ENCODE peak calls at places on chromosomes 3 and 15, in four cellular contexts. A is Peyer's patch, K is fibroblast of lung, U is HCT116. R is an unnamed sample. For H3K4me1, the result is how much of the 10 kb centered on the place peaks cover.

GRCh38 chr3:149975919-149976318 is 5.2 kb upstream of the PFN2 start:
- DNase-seq in K (no peak), A (no peak), U (no peak), R (no peak)

GRCh38 chr3:123286308-123287023 is 84.7 kb downstream of the SEC22A start:
- DNase-seq in A (no peak), U (peak), K (peak), R (no peak)

GRCh38 chr3:177905173-177905894 is 630.9 kb upstream of the KCNMB2 start:
- DNase-seq in U (no peak), A (no peak), K (peak), R (no peak)

GRCh38 chr3:187770224-187770623 is 25.0 kb upstream of the BCL6 start:
- DNase-seq in U (no peak), A (no peak), K (no peak), R (no peak)

GRCh38 chr3:81105761-81106160 is 655.7 kb downstream of the GBE1 start:
- DNase-seq in U (no peak), K (no peak), A (no peak), R (no peak)

GRCh38 chr3:101950510-101950909 is 101.2 kb downstream of the NFKBIZ start:
- DNase-seq in K (peak), U (no peak), A (no peak), R (no peak)

GRCh38 chr15:67824900-67825879 is at the start of gene SKOR1:
- DNase-seq in A (no peak), K (peak), U (no peak), R (no peak)

GRCh38 chr15:89654311-89654761 is 931 bp downstream of the KIF7 start:
- DNase-seq in A (peak), U (no peak), K (peak), R (peak)

GRCh38 chr15:52780172-52780980 is 9.8 kb downstream of the ONECUT1 start:
- DNase-seq in K (peak), A (peak), U (peak), R (peak)

GRCh38 chr3:62467936-62468722 is 94.8 kb upstream of the FEZF2 start:
- DNase-seq in A (no peak), K (no peak), U (no peak), R (no peak)

GRCh38 chr3:37546876-37547275 is 314.8 kb upstream of the CTDSPL start:
- DNase-seq in U (no peak), A (no peak), K (peak), R (no peak)
- TF ChIP-seq CTCF in U (peak), A (no peak), K (peak), R (no peak)

DNA sequence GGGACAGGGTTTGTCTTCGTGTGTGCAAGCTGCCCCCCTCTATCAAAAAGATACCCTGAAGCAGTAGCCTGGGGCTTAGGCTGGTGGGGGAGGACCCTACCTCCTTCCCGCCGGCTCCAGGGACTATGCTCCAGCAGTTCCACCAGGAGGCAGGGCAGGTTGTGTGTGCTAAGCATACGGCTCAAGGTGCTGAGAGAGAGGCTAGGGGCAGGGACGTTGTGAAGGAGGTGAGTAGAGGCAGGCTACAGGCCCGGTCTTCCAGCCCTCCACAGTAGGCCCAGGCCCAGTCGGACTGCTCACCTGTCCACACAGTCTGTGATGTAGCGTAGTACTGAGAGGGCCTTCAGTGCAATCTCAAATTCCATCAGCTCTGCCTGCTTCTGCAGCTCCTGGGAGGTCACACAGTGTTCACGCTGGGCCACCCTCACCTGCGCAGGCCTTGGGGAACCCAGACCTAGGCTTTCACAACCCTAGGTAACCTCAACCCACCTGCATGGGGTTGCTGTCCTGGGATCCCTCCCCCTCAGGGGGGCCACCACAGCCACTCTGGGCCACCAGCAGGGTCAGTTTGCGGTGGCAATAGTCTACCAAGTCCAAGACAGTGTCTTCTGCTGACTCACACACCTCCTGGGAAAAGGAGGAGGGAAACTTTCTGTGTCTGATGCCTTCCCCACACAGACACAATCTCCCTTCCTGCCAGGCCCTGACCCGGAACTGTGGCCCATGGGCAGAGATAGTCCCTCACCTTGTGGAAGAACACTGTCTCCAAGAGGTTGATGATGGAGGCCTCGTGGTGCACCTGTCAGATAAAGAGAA is 2.4 kb upstream of the RASSF1 start:
- DNase-seq in U (no peak), K (no peak), A (no peak), R (no peak)
- H3K4me1 ChIP-seq in U (under half), K (under half), A (under half), R (under half)

GRCh38 chr15:44584162-44584749 is 47.3 kb downstream of the EIF3J start:
- DNase-seq in A (peak), K (peak), U (peak), R (peak)
- TF ChIP-seq CTCF in A (peak), K (peak), U (peak), R (peak)

GRCh38 chr15:91864669-91865068 is 11.2 kb downstream of the SLCO3A1 start:
- DNase-seq in K (no peak), U (no peak), A (no peak), R (no peak)
- H3K4me1 ChIP-seq in K (under half), U (under half), A (under half), R (half or more)

GRCh38 chr3:185460719-185461350 is 38.0 kb downstream of the TMEM41A start:
- DNase-seq in K (peak), A (no peak), U (peak), R (no peak)
- TF ChIP-seq CTCF in K (peak), A (peak), U (peak), R (no peak)

GRCh38 chr3:106035618-106036017 is 166.8 kb upstream of the CBLB start:
- DNase-seq in A (no peak), K (no peak), U (no peak), R (no peak)
- H3K4me1 ChIP-seq in A (under half), K (under half), U (under half), R (under half)

GRCh38 chr3:192260611-192261010 is 466.7 kb downstream of the FGF12 start:
- DNase-seq in A (no peak), K (no peak), U (no peak), R (no peak)

GRCh38 chr3:192259661-192260060 is 467.7 kb downstream of the FGF12 start:
- DNase-seq in A (no peak), U (no peak), K (no peak), R (no peak)

GRCh38 chr3:192261135-192261534 is 466.2 kb downstream of the FGF12 start:
- DNase-seq in A (no peak), U (no peak), K (no peak), R (no peak)
- TF ChIP-seq CTCF in A (no peak), U (no peak), K (no peak), R (no peak)

GRCh38 chr3:13025090-13025489 is 48.1 kb downstream of the IQSEC1 start:
- DNase-seq in U (peak), K (peak), A (no peak), R (peak)
- H3K4me1 ChIP-seq in U (under half), K (under half), A (under half), R (under half)